ENCODE peak calls at places on chromosomes 4 and X, in five cellular contexts. O, R, S, Z and Y are unnamed samples.

GRCh38 chrX:41538707-41539106 is 91.6 kb downstream of the NYX start:
- DNase-seq in O (no peak), R (no peak), S (no peak), Z (no peak), Y (no peak)

GRCh38 chrX:102339312-102340298 is 92.6 kb downstream of the NXF2 start:
- DNase-seq in O (peak; percentile 15), R (no peak), S (no peak), Z (no peak), Y (no peak)

GRCh38 chrX:145727476-145727875 is 90.2 kb upstream of the SLITRK2 start:
- DNase-seq in O (no peak), R (no peak), S (no peak), Z (peak; percentile 0), Y (no peak)

GRCh38 chr4:134421734-134422133 is 220.1 kb upstream of the PABPC4L start:
- DNase-seq in O (no peak), R (no peak), S (no peak), Z (no peak), Y (no peak)

GRCh38 chr4:54879576-54879975 is 221.8 kb downstream of the KIT start:
- DNase-seq in O (no peak), R (no peak), S (peak; percentile 47), Z (peak; percentile 71), Y (no peak)

GRCh38 chr4:139556735-139557505 is 901 bp upstream of the SETD7 start:
- DNase-seq in O (peak; percentile 62), R (peak; percentile 59), S (peak; percentile 53), Z (no peak), Y (no peak)

GRCh38 chr4:186068581-186069402 is at the start of gene TLR3:
- DNase-seq in O (no peak), R (no peak), S (peak; percentile 15), Z (peak; percentile 49), Y (no peak)

GRCh38 chrX:78673256-78673655 is 14.1 kb upstream of the RTL3 start:
- DNase-seq in O (peak; percentile 1), R (no peak), S (peak; percentile 46), Z (peak; percentile 31), Y (no peak)

GRCh38 chr4:70688795-70689231 is 481 bp downstream of the UTP3 start:
- DNase-seq in O (no peak), R (no peak), S (peak; percentile 21), Z (no peak), Y (no peak)

GRCh38 chr4:106264331-106264728 is 51.7 kb downstream of the TBCK start:
- DNase-seq in O (no peak), R (no peak), S (peak; percentile 58), Z (no peak), Y (no peak)

GRCh38 chrX:30364229-30364628 is 55.0 kb upstream of the NR0B1 start:
- DNase-seq in O (no peak), R (no peak), S (no peak), Z (no peak), Y (no peak)

GRCh38 chrX:102768984-102769761 is 48.6 kb downstream of the GPRASP3 start:
- DNase-seq in O (peak; percentile 90), R (peak; percentile 73), S (peak; percentile 90), Z (peak; percentile 91), Y (peak; percentile 76)

GRCh38 chr4:52848255-52848654 is 13.9 kb upstream of the RASL11B start:
- DNase-seq in O (no peak), R (no peak), S (peak; percentile 73), Z (no peak), Y (no peak)

GRCh38 chrX:78029663-78030062 is 60.2 kb upstream of the PGAM4 start:
- DNase-seq in O (peak; percentile 48), R (peak; percentile 20), S (peak; percentile 43), Z (peak; percentile 54), Y (no peak)

DNA sequence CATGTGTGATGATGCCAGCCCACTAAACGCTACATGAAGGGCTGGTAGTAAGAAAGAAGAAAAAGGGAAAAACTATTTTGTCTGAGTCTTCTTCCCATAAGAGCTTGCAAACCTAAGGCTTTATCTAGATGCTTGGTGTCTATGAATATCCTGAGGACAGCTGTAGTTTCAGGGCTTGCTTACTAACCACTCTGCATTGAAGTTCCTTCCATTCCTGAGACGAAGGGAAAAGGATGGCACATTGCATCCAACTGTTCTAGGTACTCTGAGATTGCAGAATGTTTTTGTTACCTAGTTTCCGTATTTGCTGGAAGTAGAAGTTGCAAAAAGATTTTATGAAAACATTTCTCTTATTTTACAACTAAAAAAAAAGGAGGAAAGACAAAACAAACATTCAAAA is 544.6 kb downstream of the IL15 start:
- DNase-seq in O (no peak), R (no peak), S (no peak), Z (no peak), Y (no peak)
- TF ChIP-seq CTCF in O (no peak), R (no peak), S (no peak), Z (no peak), Y (no peak)

GRCh38 chr4:9885958-9886357 is 104.5 kb downstream of the DRD5 start:
- DNase-seq in O (no peak), R (no peak), S (no peak), Z (no peak), Y (no peak)
- TF ChIP-seq CTCF in O (no peak), R (no peak), S (no peak), Z (no peak), Y (no peak)

GRCh38 chr4:12562476-12562875 is 921.7 kb downstream of the RAB28 start:
- DNase-seq in O (no peak), R (no peak), S (no peak), Z (no peak), Y (no peak)
- TF ChIP-seq CTCF in O (no peak), R (no peak), S (no peak), Z (no peak), Y (no peak)

GRCh38 chr4:158006973-158007372 is 165.9 kb downstream of the GASK1B start:
- DNase-seq in O (no peak), R (no peak), S (no peak), Z (peak; percentile 62), Y (no peak)

GRCh38 chr4:158013858-158014257 is 159.0 kb downstream of the GASK1B start:
- DNase-seq in O (no peak), R (no peak), S (no peak), Z (peak; percentile 76), Y (no peak)

GRCh38 chr4:158008551-158009218 is 164.1 kb downstream of the GASK1B start:
- DNase-seq in O (no peak), R (no peak), S (peak; percentile 44), Z (peak; percentile 84), Y (no peak)

GRCh38 chr4:158007566-158007965 is 165.3 kb downstream of the GASK1B start:
- DNase-seq in O (no peak), R (no peak), S (no peak), Z (no peak), Y (no peak)

DNA sequence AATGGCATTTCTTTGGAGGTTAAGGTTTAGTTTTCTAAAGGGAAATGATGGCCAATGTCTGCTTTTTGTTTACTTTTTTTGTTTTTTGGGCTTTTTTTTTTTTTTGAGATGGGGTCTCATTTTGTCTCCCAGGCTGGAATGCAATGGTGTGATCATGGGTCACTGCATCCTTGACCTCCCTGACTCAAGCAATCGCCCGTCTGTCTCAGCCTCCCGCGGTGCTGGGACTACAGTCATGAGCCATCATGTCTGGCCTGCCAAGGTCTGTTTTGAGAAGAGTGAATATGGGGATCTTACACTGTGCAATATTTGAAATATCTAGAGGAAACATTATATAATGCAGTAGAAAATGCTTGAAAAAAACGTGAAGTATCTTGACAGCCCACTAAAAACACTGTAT is 162.5 kb downstream of the GASK1B start:
- DNase-seq in O (no peak), R (no peak), S (no peak), Z (peak; percentile 52), Y (no peak)
- TF ChIP-seq CTCF in O (no peak), R (no peak), S (no peak), Z (no peak), Y (no peak)

GRCh38 chrX:118226060-118226428 is 109.4 kb upstream of the KLHL13 start:
- DNase-seq in O (no peak), R (peak; percentile 26), S (peak; percentile 46), Z (peak; percentile 21), Y (no peak)
- TF ChIP-seq CTCF in O (peak; percentile 37), R (peak; percentile 10), S (peak; percentile 53), Z (peak; percentile 42), Y (peak; percentile 31)

DNA sequence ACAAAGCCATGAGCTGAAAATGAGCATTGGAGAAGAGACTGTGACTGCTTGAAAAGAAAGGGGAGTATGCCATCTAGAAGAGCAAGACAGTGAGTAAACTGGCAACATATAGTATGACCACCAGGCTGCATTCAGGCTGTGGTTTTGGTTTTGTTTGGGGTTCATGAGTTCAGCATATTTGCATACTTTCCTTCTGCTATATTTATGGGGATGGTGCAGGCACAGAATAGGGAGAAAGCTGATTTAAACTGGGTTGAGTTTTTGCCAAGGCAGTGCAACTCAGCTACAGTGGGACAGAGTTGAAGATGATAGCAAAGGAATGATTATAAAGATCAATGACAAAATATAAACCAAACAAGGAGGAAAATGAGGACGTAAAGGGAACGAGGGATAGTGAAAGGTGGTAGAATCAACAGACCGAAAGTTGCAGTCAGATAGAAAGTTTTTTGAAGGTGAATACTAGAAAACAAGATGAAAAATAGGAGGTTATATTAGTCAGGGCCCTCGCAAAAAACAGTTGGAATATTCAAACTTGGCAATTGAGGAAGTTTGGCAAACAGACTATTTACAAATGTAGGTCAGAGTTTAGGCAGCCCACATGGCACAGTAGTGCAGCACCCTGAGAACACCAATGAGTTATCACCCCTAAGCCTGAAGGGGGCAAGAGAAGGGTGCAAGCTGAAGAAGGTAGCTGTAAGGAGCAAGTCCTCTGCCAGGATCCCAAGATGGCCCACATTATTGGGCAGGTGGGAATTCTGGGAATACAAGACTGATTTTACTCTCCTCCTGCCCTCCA is 114.8 kb upstream of the MAP9 start:
- DNase-seq in O (peak; percentile 72), R (peak; percentile 45), S (no peak), Z (peak; percentile 23), Y (no peak)
- TF ChIP-seq CTCF in O (no peak), R (no peak), S (no peak), Z (no peak), Y (peak; percentile 4)

DNA sequence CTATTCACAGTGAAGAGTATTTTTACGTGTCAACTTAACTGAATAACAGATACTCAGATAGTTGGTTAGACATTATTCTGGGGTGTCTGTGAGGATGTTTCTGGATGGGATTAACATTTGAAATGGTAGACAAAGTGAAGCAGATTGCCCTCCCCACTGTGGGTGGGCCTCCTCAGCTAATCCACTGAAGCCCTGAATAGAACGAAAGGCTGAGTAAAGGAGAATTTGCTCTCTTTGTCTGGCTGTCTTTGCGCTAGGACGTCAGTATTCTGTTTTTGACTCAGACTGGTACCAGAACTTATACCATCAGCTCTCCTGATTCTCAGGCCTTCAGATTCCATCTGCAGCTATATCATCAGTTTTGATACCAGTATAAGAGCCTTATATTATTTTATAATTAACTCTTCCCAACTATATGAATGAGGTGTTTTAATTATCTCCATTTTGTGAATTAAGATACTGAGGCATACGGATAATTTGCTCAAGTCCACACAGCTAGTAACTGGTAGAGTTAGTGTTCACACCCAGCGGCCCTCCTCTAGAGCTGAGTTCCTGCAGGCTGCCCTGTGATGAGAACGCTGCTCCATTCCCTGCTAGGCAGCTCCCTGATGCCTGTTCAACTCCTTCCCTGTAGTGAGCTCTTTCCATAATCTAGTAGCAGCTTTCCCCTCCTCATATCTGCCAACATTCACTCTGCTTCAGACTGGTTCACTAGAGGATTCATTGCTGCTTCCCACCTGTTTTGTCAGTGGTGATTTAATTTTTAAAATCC is 87.5 kb downstream of the RBM46 start:
- DNase-seq in O (no peak), R (no peak), S (no peak), Z (no peak), Y (no peak)
- TF ChIP-seq CTCF in O (no peak), R (no peak), S (no peak), Z (no peak), Y (no peak)

GRCh38 chr4:44738615-44739014 is 12.3 kb upstream of the GNPDA2 start:
- DNase-seq in O (peak; percentile 21), R (no peak), S (peak; percentile 42), Z (peak; percentile 62), Y (no peak)
- TF ChIP-seq CTCF in O (peak; percentile 52), R (peak; percentile 19), S (peak; percentile 70), Z (peak; percentile 65), Y (no peak)

GRCh38 chrX:9888953-9889470 is 78.1 kb upstream of the CLDN34 start:
- DNase-seq in O (no peak), R (no peak), S (no peak), Z (no peak), Y (no peak)
- TF ChIP-seq CTCF in O (no peak), R (no peak), S (no peak), Z (no peak), Y (no peak)